ENCODE peak calls at places on chromosomes 3 and 15, in four cellular contexts. I is fibroblast of lung, G is body of pancreas, M is T follicular helper cell. Q is an unnamed sample.

GRCh38 chr3:8822141-8822540 is 52.7 kb upstream of the OXTR start:
- DNase-seq in I (peak; percentile 68), G (no peak), M (no peak), Q (peak; percentile 81)

GRCh38 chr3:128054363-128054762 is 2.1 kb downstream of the SEC61A1 start:
- DNase-seq in M (no peak), G (peak; percentile 40), I (peak; percentile 72), Q (peak; percentile 83)

GRCh38 chr3:42846682-42847522 is 28.8 kb downstream of the CYP8B1 start:
- DNase-seq in G (no peak), M (no peak), I (no peak), Q (no peak)

GRCh38 chr3:129532261-129532660 is 3.8 kb downstream of the RHO start:
- DNase-seq in M (no peak), I (no peak), G (no peak), Q (no peak)

GRCh38 chr3:94308767-94309166 is 245.9 kb downstream of the NSUN3 start:
- DNase-seq in I (no peak), G (no peak), M (no peak), Q (no peak)

GRCh38 chr3:31354373-31354772 is 178.4 kb upstream of the STT3B start:
- DNase-seq in I (no peak), M (no peak), G (no peak), Q (no peak)

GRCh38 chr3:48347500-48347899 is 14.0 kb upstream of the SPINK8 start:
- DNase-seq in M (no peak), I (no peak), G (no peak), Q (peak; percentile 40)

GRCh38 chr3:77536038-77536775 is 496.3 kb downstream of the ROBO2 start:
- DNase-seq in I (no peak), M (no peak), G (no peak), Q (no peak)

GRCh38 chr3:158308533-158308932 is 198.6 kb downstream of the RSRC1 start:
- DNase-seq in I (no peak), G (no peak), M (no peak), Q (no peak)

GRCh38 chr15:44010114-44010513 is 183.3 kb downstream of the WDR76 start:
- DNase-seq in M (no peak), G (no peak), I (peak; percentile 85), Q (peak; percentile 65)

GRCh38 chr3:14839236-14839635 is 20.5 kb downstream of the FGD5 start:
- DNase-seq in I (no peak), G (no peak), M (no peak), Q (no peak)

GRCh38 chr3:36695769-36696137 is 68.6 kb downstream of the DCLK3 start:
- DNase-seq in I (peak; percentile 89), M (no peak), G (no peak), Q (peak; percentile 71)

GRCh38 chr15:67107014-67107812 is 41.8 kb downstream of the SMAD3 start:
- DNase-seq in G (peak; percentile 87), I (peak; percentile 100), M (no peak), Q (peak; percentile 97)

GRCh38 chr3:127403795-127404194 is 115.9 kb upstream of the PRR20G start:
- DNase-seq in M (no peak), G (no peak), I (no peak), Q (no peak)